ENCODE peak calls at places on chromosome 16, in six cellular contexts. T is smooth muscle cell of the brain vasculature, V is kidney glomerular epithelial cell, C is NCI-H1436, F is NCI-H1417, W is colonic mucosa. A is an unnamed sample.
A peak's percentile ranks its signal among the peaks of the same experiment; 100 is the strongest.

GRCh38 chr16:85583491-85584181 is 29.5 kb upstream of the GSE1 start:
- DNase-seq in W (no peak), F (peak; percentile 84), T (no peak), V (no peak), C (peak; percentile 46), A (no peak)

GRCh38 chr16:56246051-56246817 is 54.9 kb downstream of the GNAO1 start:
- DNase-seq in C (no peak), F (no peak), W (no peak), T (peak; percentile 13), V (peak; percentile 50), A (no peak)

GRCh38 chr16:7338826-7339225 is 6.2 kb downstream of the RBFOX1 start:
- DNase-seq in F (no peak), C (no peak), T (no peak), V (no peak), W (no peak), A (no peak)

GRCh38 chr16:30406911-30407793 is at the start of gene ZNF771:
- DNase-seq in F (peak; percentile 90), V (peak; percentile 81), C (peak; percentile 84), T (peak; percentile 63), W (peak; percentile 97), A (peak; percentile 95)

GRCh38 chr16:87554754-87555427 is 47.4 kb upstream of the JPH3 start:
- DNase-seq in W (no peak), V (no peak), C (no peak), T (no peak), F (no peak), A (no peak)

GRCh38 chr16:57020651-57021050 is 31.3 kb downstream of the NLRC5 start:
- DNase-seq in T (no peak), F (no peak), C (no peak), V (no peak), W (no peak), A (no peak)

GRCh38 chr16:66416981-66417700 is 10.0 kb upstream of the BEAN1 start:
- DNase-seq in W (peak; percentile 12), C (no peak), F (no peak), V (no peak), T (no peak), A (no peak)

GRCh38 chr16:56580391-56581048 is 8.8 kb upstream of the MT3 start:
- DNase-seq in T (no peak), V (no peak), C (no peak), W (no peak), F (no peak), A (no peak)

GRCh38 chr16:25608002-25608401 is 83.8 kb upstream of the HS3ST4 start:
- DNase-seq in F (no peak), T (no peak), W (no peak), V (no peak), C (no peak), A (no peak)

GRCh38 chr16:9302102-9302501 is 210.7 kb downstream of the HAPSTR1 start:
- DNase-seq in T (no peak), C (no peak), W (peak; percentile 35), F (no peak), V (no peak), A (no peak)

GRCh38 chr16:47136101-47136820 is 7.5 kb downstream of the NETO2 start:
- DNase-seq in C (no peak), F (no peak), W (no peak), V (peak; percentile 19), T (no peak), A (no peak)

GRCh38 chr16:84785843-84786538 is 33.8 kb upstream of the CRISPLD2 start:
- DNase-seq in V (no peak), C (peak; percentile 46), T (no peak), F (peak; percentile 83), W (peak; percentile 65), A (peak; percentile 91)

GRCh38 chr16:26430618-26431017 is 636.1 kb upstream of the C16orf82 start:
- DNase-seq in T (no peak), W (no peak), F (no peak), V (no peak), C (no peak), A (no peak)

GRCh38 chr16:89197033-89197632 is 3.2 kb downstream of the SLC22A31 start:
- DNase-seq in F (no peak), V (no peak), C (no peak), T (no peak), W (no peak), A (no peak)

GRCh38 chr16:35363510-35363909 is 1904.1 kb downstream of the TP53TG3F start:
- DNase-seq in C (no peak), T (no peak), V (no peak), W (no peak), F (no peak), A (no peak)

GRCh38 chr16:24539850-24540484 is 601 bp downstream of the RBBP6 start:
- DNase-seq in V (no peak), F (no peak), T (no peak), C (no peak), W (peak; percentile 55), A (peak; percentile 67)

GRCh38 chr16:1678500-1679098 is 520 bp downstream of the JPT2 start:
- DNase-seq in W (peak; percentile 50), C (peak; percentile 14), V (peak; percentile 40), T (no peak), F (peak; percentile 65), A (peak; percentile 50)

GRCh38 chr16:86761117-86761971 is 183.0 kb downstream of the FOXL1 start:
- DNase-seq in W (peak; percentile 48), T (no peak), V (no peak), F (peak; percentile 4), C (no peak), A (peak; percentile 36)

GRCh38 chr16:10938321-10938720 is 3.9 kb downstream of the DEXI start:
- DNase-seq in W (peak; percentile 39), T (no peak), F (no peak), V (no peak), C (no peak), A (no peak)

A was measured in stomach.